ENCODE peak calls at places on chromosomes 6 and 20, in six cellular contexts. F is HCT116, J is GM12878, I is K562, A is HepG2, K is SK-N-SH. L is an unnamed sample.
A peak's percentile ranks its signal among the peaks of the same experiment; 100 is the strongest.

GRCh38 chr6:89122625-89123024 is 4.8 kb upstream of the SRSF12 start:
- DNase-seq in F (peak; percentile 21), J (no peak), I (no peak), A (peak; percentile 53), K (peak; percentile 57), L (no peak)

GRCh38 chr20:17557675-17558006 is 12.2 kb upstream of the DSTN start:
- DNase-seq in F (peak; percentile 78), J (no peak), I (peak; percentile 7), A (peak; percentile 50), K (no peak), L (no peak)

GRCh38 chr20:8693709-8694108 is 375.2 kb upstream of the PLCB4 start:
- DNase-seq in F (no peak), J (no peak), I (no peak), A (no peak), K (no peak), L (no peak)

GRCh38 chr6:31822038-31822821 is 5.3 kb upstream of the HSPA1B start:
- DNase-seq in F (no peak), J (no peak), I (peak; percentile 96), A (peak; percentile 67), K (peak; percentile 69), L (no peak)

GRCh38 chr20:15061061-15061430 is 723.6 kb upstream of the FLRT3 start:
- DNase-seq in F (no peak), J (no peak), I (no peak), A (peak; percentile 7), K (no peak), L (no peak)

GRCh38 chr6:13444604-13445003 is 42.8 kb downstream of the GFOD1 start:
- DNase-seq in F (no peak), J (no peak), I (no peak), A (no peak), K (no peak), L (no peak)

GRCh38 chr6:56671651-56672461 is 29.2 kb upstream of the DST start:
- DNase-seq in F (no peak), J (no peak), I (no peak), A (no peak), K (peak; percentile 46), L (no peak)

GRCh38 chr6:111900731-111901130 is 27.5 kb upstream of the FYN start:
- DNase-seq in F (no peak), J (no peak), I (no peak), A (no peak), K (no peak), L (no peak)

GRCh38 chr6:73309784-73310502 is 44.1 kb downstream of the DPPA5 start:
- DNase-seq in F (peak; percentile 54), J (no peak), I (peak; percentile 79), A (no peak), K (peak; percentile 80), L (peak; percentile 55)

GRCh38 chr6:27238010-27238983 is 9.2 kb upstream of the PRSS16 start:
- DNase-seq in F (no peak), J (no peak), I (no peak), A (no peak), K (no peak), L (no peak)

GRCh38 chr6:88586371-88587157 is 376.9 kb downstream of the RNGTT start:
- DNase-seq in F (no peak), J (no peak), I (no peak), A (no peak), K (no peak), L (no peak)

GRCh38 chr20:64236137-64237088 is 19.1 kb upstream of the PCMTD2 start:
- DNase-seq in F (no peak), J (no peak), I (no peak), A (peak; percentile 87), K (no peak), L (no peak)

GRCh38 chr20:53827996-53828672 is 234.5 kb upstream of the ZNF217 start:
- DNase-seq in F (peak; percentile 12), J (no peak), I (no peak), A (no peak), K (no peak), L (peak; percentile 56)

GRCh38 chr6:159978291-159979135 is 9.6 kb downstream of the IGF2R start:
- DNase-seq in F (no peak), J (peak; percentile 78), I (no peak), A (no peak), K (no peak), L (no peak)

GRCh38 chr20:47576516-47577033 is 74.9 kb downstream of the NCOA3 start:
- DNase-seq in F (peak; percentile 85), J (peak; percentile 46), I (peak; percentile 81), A (peak; percentile 97), K (peak; percentile 72), L (no peak)

GRCh38 chr6:18362058-18362561 is 25.0 kb upstream of the RNF144B start:
- DNase-seq in F (no peak), J (no peak), I (no peak), A (no peak), K (no peak), L (no peak)
- TF ChIP-seq REST in F (no peak), J (no peak), I (no peak), A (no peak), K (peak; percentile 20), L (no peak)

GRCh38 chr20:32680544-32681174 is 6.9 kb upstream of the C20orf203 start:
- DNase-seq in F (no peak), J (no peak), I (no peak), A (no peak), K (no peak), L (no peak)

GRCh38 chr20:32682508-32682987 is 8.8 kb upstream of the C20orf203 start:
- DNase-seq in F (no peak), J (no peak), I (peak; percentile 57), A (no peak), K (no peak), L (no peak)

GRCh38 chr20:32681175-32682084 is 7.7 kb upstream of the C20orf203 start:
- DNase-seq in F (no peak), J (no peak), I (peak; percentile 87), A (no peak), K (peak; percentile 54), L (no peak)

GRCh38 chr20:32675223-32675975 is 1.7 kb upstream of the C20orf203 start:
- DNase-seq in F (no peak), J (no peak), I (no peak), A (no peak), K (no peak), L (no peak)

DNA sequence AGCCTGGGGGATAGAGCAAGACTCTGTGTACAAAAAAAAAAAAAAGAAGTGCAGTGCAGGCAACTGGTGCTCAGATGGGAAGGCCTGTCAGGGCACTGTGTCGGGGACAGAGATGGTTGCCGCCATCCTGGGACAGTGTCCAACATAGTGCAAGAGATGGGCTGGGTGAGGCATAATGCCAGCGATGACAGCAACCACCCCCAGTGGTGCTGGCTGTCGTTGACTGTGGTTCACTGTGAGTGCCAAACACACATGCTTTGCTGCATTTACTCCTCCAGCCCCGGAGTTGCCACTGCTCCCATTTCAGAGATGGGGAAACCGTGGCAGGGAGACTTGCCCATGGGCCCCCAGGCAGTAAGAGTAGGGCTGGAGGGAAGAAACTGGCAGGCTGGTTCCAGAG is 5.2 kb upstream of the C20orf203 start:
- DNase-seq in F (no peak), J (no peak), I (no peak), A (no peak), K (no peak), L (no peak)
- TF ChIP-seq SIN3A in F (no peak), J (no peak), I (no peak), A (no peak), K (no peak), L (no peak)

GRCh38 chr20:57065646-57066045 is 200.8 kb downstream of the BMP7 start:
- DNase-seq in F (no peak), J (no peak), I (no peak), A (no peak), K (no peak), L (no peak)
- H3K27ac ChIP-seq in F (no peak overlapping the region), J (no peak overlapping the region), I (no peak overlapping the region), A (no peak overlapping the region), K (no peak overlapping the region), L (no peak overlapping the region)

DNA sequence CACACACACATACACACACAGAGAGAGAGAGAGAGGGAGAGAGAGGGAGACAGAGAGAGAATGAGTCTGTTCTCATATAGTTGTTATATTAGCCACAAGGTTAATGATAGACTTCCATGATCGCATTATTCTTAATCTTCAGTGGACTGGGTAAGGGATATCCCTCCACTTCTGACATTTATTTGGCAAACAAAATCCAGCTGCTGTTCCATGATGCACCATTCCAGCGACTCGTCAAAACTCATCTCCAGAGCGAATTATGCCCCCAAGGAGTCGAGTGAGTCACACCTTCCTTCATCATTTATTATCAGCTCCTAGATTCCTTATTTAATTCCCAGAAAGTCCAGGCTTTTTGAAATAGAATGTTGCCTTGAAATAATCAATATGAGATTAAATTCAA is 82.7 kb upstream of the HIVEP1 start:
- DNase-seq in F (no peak), J (no peak), I (no peak), A (no peak), K (no peak), L (no peak)
- TF ChIP-seq REST in F (no peak), J (no peak), I (no peak), A (no peak), K (no peak), L (no peak)